ENCODE peak calls at places on chromosomes 4 and X, in five cellular contexts. Z is IMR-90, F is H9, C is H1, X is mesenchymal stem cell. R is an unnamed sample.

GRCh38 chrX:40105016-40105790 is 7.4 kb upstream of the BCOR start:
- DNase-seq in F (peak), X (peak), Z (no peak), C (peak), R (no peak)

GRCh38 chrX:112270991-112271390 is 188.4 kb upstream of the TRPC5 start:
- DNase-seq in X (no peak), C (no peak), F (no peak), Z (no peak), R (peak)

GRCh38 chr4:2794707-2795557 is 2.0 kb downstream of the SH3BP2 start:
- DNase-seq in X (peak), C (no peak), F (no peak), Z (peak), R (no peak)

GRCh38 chr4:185013715-185014114 is 4.6 kb upstream of the HELT start:
- DNase-seq in X (peak), C (no peak), Z (peak), F (no peak), R (no peak)

GRCh38 chrX:135275973-135276372 is 24.1 kb downstream of the ETDA start:
- DNase-seq in F (no peak), X (no peak), Z (no peak), C (no peak), R (no peak)

GRCh38 chr4:173680278-173680677 is 150.2 kb upstream of the HAND2 start:
- DNase-seq in X (no peak), C (no peak), Z (no peak), F (no peak), R (no peak)

GRCh38 chrX:152245231-152245630 is 106.9 kb upstream of the MAGEA10 start:
- DNase-seq in F (no peak), X (no peak), C (no peak), Z (no peak), R (no peak)

GRCh38 chrX:9562851-9563250 is 98.0 kb downstream of the TBL1X start:
- DNase-seq in C (no peak), Z (peak), F (no peak), X (peak), R (no peak)

GRCh38 chr4:41331224-41331623 is 74.5 kb downstream of the UCHL1 start:
- DNase-seq in F (no peak), C (no peak), Z (no peak), X (peak), R (no peak)

GRCh38 chrX:121161501-121161933 is 114.1 kb downstream of the GLUD2 start:
- DNase-seq in Z (no peak), F (no peak), C (no peak), X (no peak), R (no peak)

GRCh38 chrX:28133763-28134162 is 152.5 kb upstream of the DCAF8L1 start:
- DNase-seq in C (no peak), F (no peak), X (no peak), Z (no peak), R (no peak)

GRCh38 chr4:181957088-181957487 is 286.1 kb upstream of the TENM3 start:
- DNase-seq in Z (peak), C (no peak), X (peak), F (no peak), R (no peak)

GRCh38 chrX:74656079-74656745 is 41.8 kb upstream of the RLIM start:
- DNase-seq in F (no peak), X (peak), Z (peak), C (no peak), R (no peak)

GRCh38 chr4:123624959-123625358 is 228.4 kb downstream of the SPRY1 start:
- DNase-seq in C (no peak), F (no peak), Z (no peak), X (no peak), R (no peak)

GRCh38 chrX:101117701-101118100 is 19.7 kb downstream of the CENPI start:
- DNase-seq in F (no peak), Z (peak), X (no peak), C (no peak), R (no peak)

GRCh38 chrX:348461-349117 is 30.0 kb upstream of the GTPBP6 start:
- DNase-seq in F (no peak), X (peak), Z (peak), C (no peak), R (no peak)

GRCh38 chrX:69277961-69278795 is 112.9 kb upstream of the PJA1 start:
- DNase-seq in Z (no peak), X (no peak), F (peak), C (peak), R (peak)

GRCh38 chrX:106481341-106481740 is 130.4 kb upstream of the RADX start:
- DNase-seq in C (peak), X (peak), F (peak), Z (peak), R (peak)

GRCh38 chr4:141131738-141132688 is 1.3 kb downstream of the RNF150 start:
- DNase-seq in X (peak), C (peak), Z (peak), F (peak), R (peak)

GRCh38 chrX:40096395-40097091 is 1.2 kb downstream of the BCOR start:
- DNase-seq in X (peak), C (no peak), F (peak), Z (peak), R (no peak)

DNA sequence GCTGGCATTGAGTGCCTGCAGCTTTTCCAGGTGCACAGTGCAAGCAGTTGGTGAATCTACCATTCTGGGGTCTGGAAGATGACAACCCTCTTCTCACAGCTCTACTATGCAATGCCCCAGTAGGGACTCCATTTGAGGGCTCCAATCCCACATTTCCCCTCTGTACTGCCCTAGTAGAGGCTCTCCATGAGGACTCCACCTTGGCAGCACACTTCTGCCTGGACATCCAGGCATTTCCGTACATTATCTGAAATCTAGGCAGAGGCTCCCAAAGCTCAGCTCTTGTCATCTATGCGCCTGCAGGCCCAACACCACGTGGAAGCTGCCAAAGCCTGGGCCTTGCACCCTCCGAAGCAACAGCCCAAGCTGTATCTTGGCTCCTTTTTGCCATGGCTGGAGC is 8.4 kb upstream of the SMAD1 start:
- DNase-seq in F (no peak), C (no peak), Z (no peak), X (no peak), R (no peak)
- H2BK15ac ChIP-seq in F (no peak), C (no peak), Z (no peak), X (no peak), R (no peak)

DNA sequence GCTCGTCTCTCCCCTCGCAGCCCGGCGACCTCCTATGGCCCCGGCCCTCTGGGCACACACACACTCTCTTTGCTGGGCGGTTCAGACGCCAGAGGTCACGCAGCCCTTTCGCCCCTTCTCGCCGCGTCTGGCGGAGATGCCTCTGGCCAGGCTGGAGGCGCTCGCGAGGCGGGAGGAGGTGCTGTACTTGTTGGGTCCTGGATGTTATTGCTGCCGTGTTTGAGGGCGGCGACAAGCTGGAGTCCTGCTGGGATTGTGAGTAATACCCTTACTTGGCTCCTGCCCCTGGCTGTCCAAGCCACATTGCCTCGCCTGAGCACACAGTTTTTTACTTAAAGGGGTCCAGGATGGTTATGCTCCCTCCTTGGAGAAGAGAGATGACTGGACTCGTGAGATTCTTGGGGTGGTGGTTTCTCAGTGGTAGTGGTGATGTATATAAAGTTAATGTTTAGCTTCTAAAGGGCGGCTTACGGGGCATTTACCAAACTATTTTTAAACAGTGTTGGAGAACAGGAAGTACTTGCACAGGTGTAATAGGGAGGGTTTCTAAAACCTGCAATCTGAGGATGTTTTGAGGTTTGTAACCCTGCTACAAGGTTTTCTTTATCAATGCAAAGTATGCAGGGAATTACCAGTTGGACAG is 572 bp downstream of the USP53 start:
- DNase-seq in Z (peak), C (peak), X (peak), F (peak), R (peak)
- H3K14ac ChIP-seq in Z (peak), C (no peak), X (no peak), F (peak), R (no peak)

GRCh38 chr4:5799406-5799805 is 88.4 kb downstream of the EVC start:
- DNase-seq in F (no peak), Z (no peak), C (no peak), X (no peak), R (no peak)
- H2BK15ac ChIP-seq in F (no peak), Z (no peak), C (no peak), X (no peak), R (no peak)

GRCh38 chrX:130172127-130172834 is 519 bp downstream of the RAB33A start:
- DNase-seq in X (no peak), Z (no peak), C (peak), F (no peak), R (no peak)
- H3K14ac ChIP-seq in X (no peak), Z (peak), C (no peak), F (peak), R (peak)

GRCh38 chr4:74105656-74106275 is 6.8 kb upstream of the CXCL2 start:
- DNase-seq in X (no peak), Z (no peak), F (no peak), C (no peak), R (no peak)
- H2BK15ac ChIP-seq in X (no peak), Z (no peak), F (no peak), C (no peak), R (no peak)

GRCh38 chr4:176320340-176320975 is 692 bp downstream of the SPCS3 start:
- DNase-seq in X (peak), C (peak), Z (peak), F (peak), R (peak)
- H3K14ac ChIP-seq in X (no peak), C (no peak), Z (peak), F (peak), R (peak)

GRCh38 chr4:153512952-153513500 is 46.9 kb downstream of the TMEM131L start:
- DNase-seq in C (no peak), X (no peak), Z (peak), F (no peak), R (no peak)

GRCh38 chr4:153514001-153514526 is 47.9 kb downstream of the TMEM131L start:
- DNase-seq in F (no peak), Z (peak), X (peak), C (no peak), R (no peak)

GRCh38 chr4:153511104-153511503 is 44.9 kb downstream of the TMEM131L start:
- DNase-seq in F (no peak), Z (no peak), X (no peak), C (no peak), R (no peak)

GRCh38 chr4:153513596-153513995 is 47.4 kb downstream of the TMEM131L start:
- DNase-seq in Z (peak), F (no peak), X (no peak), C (no peak), R (no peak)

DNA sequence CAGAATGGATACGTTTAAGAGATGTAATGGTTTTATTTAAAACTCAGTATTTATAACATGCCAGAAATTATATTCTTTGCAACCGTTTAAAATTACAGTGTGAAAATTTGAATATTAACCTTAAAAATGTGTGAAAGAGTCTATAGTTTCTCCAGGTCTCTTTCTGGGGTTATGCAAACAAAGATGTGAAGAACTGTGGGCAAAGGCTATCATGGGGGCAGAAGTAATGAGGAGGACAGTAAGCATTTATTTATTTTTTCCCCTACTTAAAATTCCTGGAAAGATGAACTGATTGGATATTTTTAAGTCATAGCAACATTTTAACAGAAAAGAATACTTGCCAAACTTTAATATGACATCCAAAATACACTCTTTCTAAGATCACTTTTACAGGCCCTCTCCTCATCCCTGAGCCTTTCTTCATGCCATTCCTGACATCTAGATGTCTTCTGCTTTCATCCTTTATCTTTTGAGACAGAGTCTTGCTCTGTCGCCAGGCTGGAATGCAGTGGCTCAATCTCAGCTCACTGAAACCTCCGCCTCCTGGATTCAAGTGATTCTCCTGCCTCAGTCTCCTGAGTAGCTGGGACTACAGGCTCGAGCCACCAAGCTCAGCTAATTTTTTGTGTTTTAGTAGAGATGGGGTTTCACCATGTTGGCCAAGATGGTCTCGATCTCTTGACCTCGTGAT is 46.1 kb downstream of the TMEM131L start:
- DNase-seq in X (no peak), F (no peak), C (no peak), Z (no peak), R (no peak)
- H2BK15ac ChIP-seq in X (no peak), F (no peak), C (no peak), Z (no peak), R (no peak)